ENCODE peak calls at places on chromosomes 13 and 19, in ten cellular contexts. One of them, this sample, is unnamed.

GRCh38 chr13:110350509-110350908 is 43.4 kb downstream of the COL4A2 start:
- DNase-seq in uterus: no peak
- DNase-seq in Calu3: no peak
- DNase-seq in PC-3: no peak
- DNase-seq in AG09309: no peak
- DNase-seq in chondrocyte: no peak
- DNase-seq in WTC11: no peak
- DNase-seq in cardiac muscle cell: no peak
- DNase-seq in nephron progenitor cell: no peak
- DNase-seq in sigmoid colon: no peak
- DNase-seq in this sample: no peak

GRCh38 chr13:95254341-95254740 is 46.9 kb downstream of the ABCC4 start:
- DNase-seq in chondrocyte: no peak
- DNase-seq in WTC11: no peak
- DNase-seq in nephron progenitor cell: no peak
- DNase-seq in uterus: no peak
- DNase-seq in cardiac muscle cell: no peak
- DNase-seq in sigmoid colon: no peak
- DNase-seq in Calu3: no peak
- DNase-seq in AG09309: no peak
- DNase-seq in PC-3: peak
- DNase-seq in this sample: peak

GRCh38 chr19:55641376-55642152 is 762 bp downstream of the ZNF580 start:
- DNase-seq in AG09309: no peak
- DNase-seq in cardiac muscle cell: peak
- DNase-seq in WTC11: no peak
- DNase-seq in PC-3: no peak
- DNase-seq in sigmoid colon: peak
- DNase-seq in chondrocyte: no peak
- DNase-seq in Calu3: no peak
- DNase-seq in nephron progenitor cell: no peak
- DNase-seq in uterus: no peak
- DNase-seq in this sample: peak

GRCh38 chr13:28429685-28430290 is 65.1 kb downstream of the FLT1 start:
- DNase-seq in Calu3: no peak
- DNase-seq in WTC11: peak
- DNase-seq in nephron progenitor cell: no peak
- DNase-seq in sigmoid colon: no peak
- DNase-seq in PC-3: no peak
- DNase-seq in uterus: no peak
- DNase-seq in chondrocyte: no peak
- DNase-seq in cardiac muscle cell: peak
- DNase-seq in AG09309: no peak
- DNase-seq in this sample: no peak

GRCh38 chr19:23810496-23810895 is 51.8 kb upstream of the ZNF681 start:
- DNase-seq in uterus: no peak
- DNase-seq in Calu3: no peak
- DNase-seq in sigmoid colon: no peak
- DNase-seq in PC-3: peak
- DNase-seq in WTC11: no peak
- DNase-seq in chondrocyte: no peak
- DNase-seq in nephron progenitor cell: no peak
- DNase-seq in cardiac muscle cell: no peak
- DNase-seq in AG09309: no peak
- DNase-seq in this sample: no peak

GRCh38 chr13:51283361-51283760 is 56.1 kb upstream of the SERPINE3 start:
- DNase-seq in cardiac muscle cell: no peak
- DNase-seq in sigmoid colon: no peak
- DNase-seq in chondrocyte: no peak
- DNase-seq in AG09309: no peak
- DNase-seq in Calu3: no peak
- DNase-seq in PC-3: peak
- DNase-seq in nephron progenitor cell: no peak
- DNase-seq in WTC11: no peak
- DNase-seq in uterus: no peak
- DNase-seq in this sample: no peak

GRCh38 chr19:18611327-18612050 is 1.2 kb upstream of the TMEM59L start:
- DNase-seq in nephron progenitor cell: peak
- DNase-seq in uterus: no peak
- DNase-seq in cardiac muscle cell: no peak
- DNase-seq in WTC11: peak
- DNase-seq in chondrocyte: no peak
- DNase-seq in sigmoid colon: no peak
- DNase-seq in PC-3: no peak
- DNase-seq in Calu3: no peak
- DNase-seq in AG09309: no peak
- DNase-seq in this sample: no peak

GRCh38 chr13:113451951-113452421 is 1.3 kb downstream of the ADPRHL1 start:
- DNase-seq in PC-3: no peak
- DNase-seq in sigmoid colon: peak
- DNase-seq in nephron progenitor cell: no peak
- DNase-seq in WTC11: no peak
- DNase-seq in chondrocyte: no peak
- DNase-seq in uterus: no peak
- DNase-seq in Calu3: no peak
- DNase-seq in AG09309: no peak
- DNase-seq in cardiac muscle cell: no peak
- DNase-seq in this sample: no peak

GRCh38 chr13:65479692-65480091 is 1750.4 kb downstream of the PCDH9 start:
- DNase-seq in uterus: no peak
- DNase-seq in chondrocyte: no peak
- DNase-seq in AG09309: no peak
- DNase-seq in WTC11: no peak
- DNase-seq in Calu3: no peak
- DNase-seq in sigmoid colon: no peak
- DNase-seq in nephron progenitor cell: no peak
- DNase-seq in PC-3: peak
- DNase-seq in cardiac muscle cell: no peak
- DNase-seq in this sample: no peak

GRCh38 chr19:12801466-12802266 is at the start of the genes PRDX2 and THSD8:
- DNase-seq in nephron progenitor cell: peak
- DNase-seq in uterus: peak
- DNase-seq in PC-3: peak
- DNase-seq in Calu3: peak
- DNase-seq in chondrocyte: no peak
- DNase-seq in AG09309: no peak
- DNase-seq in sigmoid colon: peak
- DNase-seq in WTC11: peak
- DNase-seq in cardiac muscle cell: peak
- DNase-seq in this sample: peak

GRCh38 chr13:43785166-43785680 is 1.5 kb downstream of the ENOX1 start:
- DNase-seq in AG09309: no peak
- DNase-seq in uterus: no peak
- DNase-seq in chondrocyte: no peak
- DNase-seq in Calu3: no peak
- DNase-seq in nephron progenitor cell: peak
- DNase-seq in PC-3: no peak
- DNase-seq in WTC11: no peak
- DNase-seq in sigmoid colon: no peak
- DNase-seq in cardiac muscle cell: peak
- DNase-seq in this sample: no peak

GRCh38 chr13:76292726-76293125 is 593.5 kb downstream of the KCTD12 start:
- DNase-seq in nephron progenitor cell: no peak
- DNase-seq in chondrocyte: no peak
- DNase-seq in AG09309: no peak
- DNase-seq in cardiac muscle cell: peak
- DNase-seq in PC-3: no peak
- DNase-seq in Calu3: no peak
- DNase-seq in WTC11: no peak
- DNase-seq in sigmoid colon: no peak
- DNase-seq in uterus: no peak
- DNase-seq in this sample: peak

GRCh38 chr19:7915250-7916136 is 863 bp downstream of the TGFBR3L start:
- DNase-seq in chondrocyte: no peak
- DNase-seq in cardiac muscle cell: no peak
- DNase-seq in AG09309: no peak
- DNase-seq in nephron progenitor cell: no peak
- DNase-seq in uterus: no peak
- DNase-seq in sigmoid colon: no peak
- DNase-seq in PC-3: no peak
- DNase-seq in WTC11: no peak
- DNase-seq in Calu3: no peak
- DNase-seq in this sample: no peak

GRCh38 chr19:7914598-7915045 is at the start of gene TGFBR3L:
- DNase-seq in nephron progenitor cell: no peak
- DNase-seq in AG09309: no peak
- DNase-seq in uterus: no peak
- DNase-seq in Calu3: no peak
- DNase-seq in WTC11: no peak
- DNase-seq in sigmoid colon: no peak
- DNase-seq in PC-3: no peak
- DNase-seq in cardiac muscle cell: no peak
- DNase-seq in chondrocyte: no peak
- DNase-seq in this sample: no peak

GRCh38 chr19:7917292-7918061 is 2.7 kb upstream of the SNAPC2 start:
- DNase-seq in PC-3: peak
- DNase-seq in cardiac muscle cell: peak
- DNase-seq in sigmoid colon: no peak
- DNase-seq in WTC11: peak
- DNase-seq in chondrocyte: peak
- DNase-seq in nephron progenitor cell: peak
- DNase-seq in AG09309: no peak
- DNase-seq in Calu3: peak
- DNase-seq in uterus: peak
- DNase-seq in this sample: no peak

GRCh38 chr19:7916908-7917291 is 2.3 kb downstream of the TGFBR3L start:
- DNase-seq in sigmoid colon: no peak
- DNase-seq in nephron progenitor cell: no peak
- DNase-seq in Calu3: no peak
- DNase-seq in cardiac muscle cell: no peak
- DNase-seq in WTC11: no peak
- DNase-seq in AG09309: no peak
- DNase-seq in chondrocyte: no peak
- DNase-seq in PC-3: no peak
- DNase-seq in uterus: no peak
- DNase-seq in this sample: no peak

GRCh38 chr19:7916137-7916907 is 1.7 kb downstream of the TGFBR3L start:
- DNase-seq in AG09309: no peak
- DNase-seq in nephron progenitor cell: peak
- DNase-seq in sigmoid colon: no peak
- DNase-seq in Calu3: peak
- DNase-seq in uterus: no peak
- DNase-seq in cardiac muscle cell: no peak
- DNase-seq in WTC11: peak
- DNase-seq in PC-3: peak
- DNase-seq in chondrocyte: peak
- DNase-seq in this sample: no peak
- TF ChIP-seq CTCF in AG09309: no peak
- TF ChIP-seq CTCF in nephron progenitor cell: no peak
- TF ChIP-seq CTCF in sigmoid colon: no peak
- TF ChIP-seq CTCF in Calu3: no peak
- TF ChIP-seq CTCF in uterus: no peak
- TF ChIP-seq CTCF in cardiac muscle cell: no peak
- TF ChIP-seq CTCF in WTC11: no peak
- TF ChIP-seq CTCF in PC-3: peak
- TF ChIP-seq CTCF in chondrocyte: peak
- TF ChIP-seq CTCF in this sample: no peak

DNA sequence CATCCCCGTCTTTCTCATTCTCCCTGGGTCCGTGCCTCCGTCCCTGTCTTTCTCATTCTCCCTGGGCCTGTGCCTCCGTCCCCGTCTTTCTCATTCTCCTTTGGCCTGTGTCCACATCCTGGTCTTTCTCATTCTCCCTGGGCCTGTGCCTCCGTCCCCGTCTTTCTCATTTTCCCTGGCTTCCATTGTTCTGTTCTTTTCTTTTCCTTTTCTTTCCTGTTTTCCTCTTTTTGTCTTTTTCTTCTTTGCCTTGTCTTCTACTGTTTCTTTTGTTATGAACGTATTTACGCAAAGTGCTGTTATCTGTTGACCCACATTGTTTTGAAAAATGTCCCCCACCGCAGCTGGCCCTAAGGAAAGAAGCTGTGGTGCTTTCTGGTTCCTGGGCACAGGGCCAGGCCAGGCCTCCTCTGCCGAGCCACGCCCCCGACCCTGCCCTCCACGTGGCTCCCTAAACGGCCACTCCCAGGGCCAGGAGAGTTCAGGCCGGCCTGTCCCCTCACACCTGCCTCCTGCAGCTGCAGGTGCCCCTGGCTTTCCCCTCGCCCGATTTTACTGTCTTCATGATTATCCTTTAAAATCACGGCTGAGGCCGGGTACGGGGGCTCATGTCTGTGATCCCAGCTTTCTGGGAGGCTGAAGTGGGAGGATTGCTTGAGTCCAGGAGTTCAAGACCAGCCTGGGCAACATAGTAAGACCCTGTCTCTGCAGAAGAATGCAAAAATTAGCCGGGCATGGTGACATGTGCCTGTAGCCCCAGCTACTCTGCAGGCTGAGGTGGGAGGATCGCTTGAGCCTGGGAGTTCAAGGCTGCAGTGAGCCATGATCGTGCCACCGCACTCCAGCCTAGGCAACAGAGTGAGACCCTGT is 14.0 kb upstream of the TMPRSS9 start:
- DNase-seq in PC-3: no peak
- DNase-seq in sigmoid colon: no peak
- DNase-seq in uterus: no peak
- DNase-seq in WTC11: no peak
- DNase-seq in AG09309: no peak
- DNase-seq in nephron progenitor cell: no peak
- DNase-seq in chondrocyte: no peak
- DNase-seq in cardiac muscle cell: peak
- DNase-seq in Calu3: peak
- DNase-seq in this sample: peak
- TF ChIP-seq CTCF in PC-3: no peak
- TF ChIP-seq CTCF in sigmoid colon: no peak
- TF ChIP-seq CTCF in uterus: no peak
- TF ChIP-seq CTCF in WTC11: no peak
- TF ChIP-seq CTCF in AG09309: no peak
- TF ChIP-seq CTCF in nephron progenitor cell: no peak
- TF ChIP-seq CTCF in chondrocyte: no peak
- TF ChIP-seq CTCF in cardiac muscle cell: no peak
- TF ChIP-seq CTCF in Calu3: no peak
- TF ChIP-seq CTCF in this sample: no peak

DNA sequence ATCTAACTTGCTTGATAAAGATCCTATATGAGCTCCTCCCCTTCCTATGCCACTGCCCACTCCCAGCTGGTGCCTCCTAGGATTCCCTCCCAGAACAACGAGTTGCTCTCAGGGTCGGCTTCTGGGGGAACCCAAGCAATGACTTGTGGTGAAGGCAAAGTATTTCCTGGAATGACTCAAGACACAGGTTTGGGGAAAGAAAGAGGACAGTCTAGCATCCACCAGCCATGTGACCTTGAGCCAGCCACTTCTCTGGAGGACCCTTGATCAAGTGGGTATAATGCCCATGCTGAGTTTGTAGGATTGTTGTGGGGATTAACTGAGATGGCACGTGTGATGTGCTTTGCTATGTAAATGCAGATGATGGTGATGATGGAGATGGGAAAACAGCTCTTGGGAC is 33.0 kb downstream of the MBD3L2B start:
- DNase-seq in chondrocyte: no peak
- DNase-seq in AG09309: no peak
- DNase-seq in WTC11: no peak
- DNase-seq in sigmoid colon: no peak
- DNase-seq in PC-3: no peak
- DNase-seq in cardiac muscle cell: no peak
- DNase-seq in uterus: no peak
- DNase-seq in nephron progenitor cell: no peak
- DNase-seq in Calu3: no peak
- DNase-seq in this sample: no peak
- TF ChIP-seq CTCF in chondrocyte: no peak
- TF ChIP-seq CTCF in AG09309: no peak
- TF ChIP-seq CTCF in WTC11: no peak
- TF ChIP-seq CTCF in sigmoid colon: no peak
- TF ChIP-seq CTCF in PC-3: no peak
- TF ChIP-seq CTCF in cardiac muscle cell: no peak
- TF ChIP-seq CTCF in uterus: no peak
- TF ChIP-seq CTCF in nephron progenitor cell: no peak
- TF ChIP-seq CTCF in Calu3: no peak
- TF ChIP-seq CTCF in this sample: no peak

GRCh38 chr13:46340631-46341111 is 46.4 kb downstream of the RUBCNL start:
- DNase-seq in AG09309: no peak
- DNase-seq in Calu3: no peak
- DNase-seq in PC-3: no peak
- DNase-seq in cardiac muscle cell: no peak
- DNase-seq in uterus: no peak
- DNase-seq in chondrocyte: no peak
- DNase-seq in sigmoid colon: no peak
- DNase-seq in WTC11: no peak
- DNase-seq in nephron progenitor cell: no peak
- DNase-seq in this sample: no peak
- TF ChIP-seq CTCF in AG09309: no peak
- TF ChIP-seq CTCF in Calu3: no peak
- TF ChIP-seq CTCF in PC-3: no peak
- TF ChIP-seq CTCF in cardiac muscle cell: no peak
- TF ChIP-seq CTCF in uterus: no peak
- TF ChIP-seq CTCF in chondrocyte: no peak
- TF ChIP-seq CTCF in sigmoid colon: no peak
- TF ChIP-seq CTCF in WTC11: no peak
- TF ChIP-seq CTCF in nephron progenitor cell: no peak
- TF ChIP-seq CTCF in this sample: no peak

This sample was measured in MCF 10A.